ENCODE peak calls at places on chromosomes 16 and 17, in six cellular contexts. H is spleen; Z is iris pigment epithelial cell; D is NCI-H446; M is NCI-H1092; L is stimulated activated CD8-positive, alpha-beta memory T cell treated with anti-CD3 and anti-CD28 coated beads, Interleukin-7, amount 100 ng/mL, for 1 hour. R is an unnamed sample.

GRCh38 chr17:44970136-44970737 is 2.1 kb upstream of the C1QL1 start:
- DNase-seq in H (no peak), Z (peak), D (peak), M (peak), L (no peak), R (peak)

GRCh38 chr17:21190078-21190477 is 23.9 kb downstream of the TMEM11 start:
- DNase-seq in H (no peak), Z (no peak), D (no peak), M (no peak), L (no peak), R (no peak)

GRCh38 chr17:45334231-45334630 is 17.4 kb upstream of the MAP3K14 start:
- DNase-seq in H (no peak), Z (no peak), D (no peak), M (peak), L (no peak), R (no peak)

GRCh38 chr17:65219124-65219523 is 82.0 kb downstream of the RGS9 start:
- DNase-seq in H (no peak), Z (no peak), D (no peak), M (no peak), L (no peak), R (no peak)

GRCh38 chr17:72025113-72025512 is 95.7 kb upstream of the SOX9 start:
- DNase-seq in H (no peak), Z (no peak), D (no peak), M (no peak), L (no peak), R (no peak)

GRCh38 chr17:57519199-57519598 is 225.9 kb downstream of the CCDC182 start:
- DNase-seq in H (no peak), Z (peak), D (peak), M (no peak), L (no peak), R (no peak)

GRCh38 chr17:29968271-29968670 is 26.8 kb downstream of the EFCAB5 start:
- DNase-seq in H (no peak), Z (no peak), D (no peak), M (no peak), L (no peak), R (no peak)

GRCh38 chr17:55770220-55770870 is 19.5 kb downstream of the PCTP start:
- DNase-seq in H (no peak), Z (peak), D (no peak), M (peak), L (no peak), R (no peak)

GRCh38 chr17:5027299-5027698 is 7.9 kb downstream of the SLC52A1 start:
- DNase-seq in H (no peak), Z (no peak), D (no peak), M (no peak), L (no peak), R (no peak)

GRCh38 chr16:58284488-58284887 is 10.3 kb downstream of the PRSS54 start:
- DNase-seq in H (no peak), Z (no peak), D (no peak), M (no peak), L (no peak), R (no peak)

GRCh38 chr17:1880851-1881630 is 51.2 kb downstream of the RPA1 start:
- DNase-seq in H (no peak), Z (peak), D (no peak), M (no peak), L (no peak), R (no peak)

GRCh38 chr16:2716948-2717347 is 3.1 kb downstream of the PRSS27 start:
- DNase-seq in H (no peak), Z (no peak), D (no peak), M (no peak), L (no peak), R (no peak)

GRCh38 chr17:82838386-82839063 is 1.3 kb downstream of the ZNF750 start:
- DNase-seq in H (peak), Z (peak), D (no peak), M (no peak), L (no peak), R (no peak)

GRCh38 chr16:84117482-84117843 is 721 bp upstream of the MBTPS1 start:
- DNase-seq in H (no peak), Z (peak), D (no peak), M (peak), L (no peak), R (peak)

GRCh38 chr16:24255446-24256352 is at the start of gene CACNG3:
- DNase-seq in H (peak), Z (peak), D (no peak), M (no peak), L (no peak), R (peak)

GRCh38 chr16:56866955-56867830 is 2.2 kb downstream of the SLC12A3 start:
- DNase-seq in H (no peak), Z (peak), D (peak), M (peak), L (no peak), R (peak)

GRCh38 chr17:79008666-79009387 is 737 bp downstream of the CANT1 start:
- DNase-seq in H (peak), Z (no peak), D (no peak), M (no peak), L (no peak), R (no peak)

GRCh38 chr17:36722121-36722902 is 120.9 kb downstream of the MRM1 start:
- DNase-seq in H (peak), Z (peak), D (no peak), M (peak), L (peak), R (peak)

GRCh38 chr17:8807070-8807550 is 7.9 kb upstream of the MFSD6L start:
- DNase-seq in H (peak), Z (peak), D (no peak), M (no peak), L (no peak), R (no peak)

GRCh38 chr16:30478766-30479478 is 6.4 kb downstream of the ITGAL start:
- DNase-seq in H (no peak), Z (no peak), D (no peak), M (no peak), L (no peak), R (no peak)

GRCh38 chr17:55421179-55421934 is at the start of gene MMD:
- DNase-seq in H (peak), Z (peak), D (no peak), M (no peak), L (no peak), R (no peak)

GRCh38 chr17:29140631-29141483 is 39.3 kb downstream of the MYO18A start:
- DNase-seq in H (peak), Z (no peak), D (no peak), M (peak), L (no peak), R (peak)

GRCh38 chr17:50425682-50426471 is at the start of gene ACSF2:
- DNase-seq in H (peak), Z (peak), D (no peak), M (no peak), L (peak), R (peak)

GRCh38 chr16:10386517-10387377 is 886 bp downstream of the ATF7IP2 start:
- DNase-seq in H (no peak), Z (peak), D (no peak), M (no peak), L (no peak), R (no peak)

GRCh38 chr16:88026964-88027938 is 76.0 kb downstream of the BANP start:
- DNase-seq in H (peak), Z (no peak), D (no peak), M (no peak), L (no peak), R (no peak)

GRCh38 chr16:17177242-17177967 is 293.4 kb downstream of the XYLT1 start:
- DNase-seq in H (no peak), Z (no peak), D (no peak), M (no peak), L (no peak), R (no peak)

GRCh38 chr17:46876926-46877325 is 25.5 kb downstream of the WNT9B start:
- DNase-seq in H (no peak), Z (no peak), D (no peak), M (no peak), L (no peak), R (no peak)

GRCh38 chr16:2715519-2715918 is 4.5 kb downstream of the PRSS27 start:
- DNase-seq in H (peak), Z (peak), D (no peak), M (no peak), L (peak), R (peak)

GRCh38 chr17:74690409-74690825 is 22.3 kb downstream of the CD300LF start:
- DNase-seq in H (peak), Z (no peak), D (no peak), M (no peak), L (no peak), R (no peak)

GRCh38 chr17:40963838-40964237 is 2.9 kb downstream of the KRT39 start:
- DNase-seq in H (no peak), Z (no peak), D (no peak), M (no peak), L (no peak), R (no peak)

GRCh38 chr17:17783121-17783824 is 53.5 kb downstream of the SREBF1 start:
- DNase-seq in H (peak), Z (peak), D (no peak), M (peak), L (peak), R (no peak)

GRCh38 chr16:74563828-74564263 is 43.1 kb downstream of the GLG1 start:
- DNase-seq in H (no peak), Z (peak), D (no peak), M (no peak), L (no peak), R (no peak)

GRCh38 chr16:26365555-26365954 is 673.8 kb downstream of the HS3ST4 start:
- DNase-seq in H (no peak), Z (no peak), D (no peak), M (no peak), L (no peak), R (no peak)

GRCh38 chr17:34511265-34511664 is 68.1 kb upstream of the TMEM132E start:
- DNase-seq in H (no peak), Z (no peak), D (no peak), M (no peak), L (no peak), R (no peak)